ENCODE peak calls at places on chromosome 9, in seven cellular contexts. S is left ventricle myocardium superior, D is SK-N-SH, U is astrocyte of the spinal cord, F is GM23338, J is GM04504, M is hippocampal formation. R is an unnamed sample.

GRCh38 chr9:88786291-88787054 is 204.8 kb upstream of the S1PR3 start:
- DNase-seq in J (no peak), S (no peak), F (no peak), U (no peak), M (no peak), D (no peak), R (no peak)

GRCh38 chr9:129175825-129176633 is 2.0 kb downstream of the IER5L start:
- DNase-seq in J (peak), D (peak), S (peak), U (peak), M (peak), F (peak), R (peak)

GRCh38 chr9:21096172-21096900 is 18.6 kb upstream of the IFNB1 start:
- DNase-seq in M (peak), F (no peak), J (peak), D (no peak), U (peak), S (no peak), R (peak)

GRCh38 chr9:5188060-5188707 is 2.7 kb upstream of the INSL6 start:
- DNase-seq in U (no peak), S (no peak), J (no peak), D (no peak), F (no peak), M (no peak), R (no peak)

GRCh38 chr9:37987467-37987981 is 81.5 kb downstream of the SHB start:
- DNase-seq in J (no peak), M (no peak), U (no peak), D (no peak), F (no peak), S (peak), R (no peak)

GRCh38 chr9:85900504-85901201 is 40.3 kb upstream of the NAA35 start:
- DNase-seq in M (no peak), U (peak), D (peak), J (peak), F (peak), S (no peak), R (peak)

GRCh38 chr9:116365056-116365471 is 211.5 kb downstream of the PAPPA start:
- DNase-seq in S (peak), F (peak), J (peak), D (peak), M (no peak), U (peak), R (no peak)

GRCh38 chr9:74683322-74683721 is 186.2 kb downstream of the RORB start:
- DNase-seq in J (no peak), D (no peak), S (no peak), F (no peak), U (no peak), M (no peak), R (no peak)

GRCh38 chr9:129146441-129146933 is 31.6 kb downstream of the IER5L start:
- DNase-seq in M (no peak), D (no peak), F (no peak), U (no peak), J (no peak), S (peak), R (no peak)

GRCh38 chr9:3526903-3527652 is 1.3 kb upstream of the RFX3 start:
- DNase-seq in U (no peak), D (peak), J (no peak), S (no peak), M (no peak), F (peak), R (peak)

GRCh38 chr9:124342946-124343485 is 72.2 kb downstream of the PSMB7 start:
- DNase-seq in S (peak), M (peak), J (peak), F (peak), U (peak), D (no peak), R (no peak)